ENCODE peak calls at places on chromosomes 1 and 21, in four cellular contexts. N, I, Q and H are unnamed samples.

GRCh38 chr21:44836666-44837471 is 19.0 kb upstream of the SUMO3 start:
- DNase-seq in N (no peak), I (peak), Q (no peak), H (no peak)

GRCh38 chr1:51952638-51953037 is 37.9 kb downstream of the RAB3B start:
- DNase-seq in N (no peak), I (no peak), Q (no peak), H (no peak)

GRCh38 chr1:159653201-159653600 is 61.2 kb downstream of the CRP start:
- DNase-seq in N (no peak), I (no peak), Q (no peak), H (no peak)

GRCh38 chr1:1783320-1783719 is 5.0 kb upstream of the NADK start:
- DNase-seq in N (no peak), I (no peak), Q (no peak), H (no peak)

GRCh38 chr1:94974224-94974623 is 47.3 kb upstream of the CNN3 start:
- DNase-seq in N (no peak), I (no peak), Q (no peak), H (no peak)

GRCh38 chr21:25896657-25897056 is 161.9 kb downstream of the GABPA start:
- DNase-seq in N (no peak), I (no peak), Q (no peak), H (no peak)

GRCh38 chr21:17572431-17572830 is 40.3 kb downstream of the BTG3 start:
- DNase-seq in N (no peak), I (no peak), Q (no peak), H (no peak)

GRCh38 chr1:41843378-41843777 is 75.3 kb downstream of the HIVEP3 start:
- DNase-seq in N (no peak), I (peak), Q (no peak), H (no peak)

GRCh38 chr1:161998811-161999210 is 24.9 kb downstream of the OLFML2B start:
- DNase-seq in N (no peak), I (no peak), Q (no peak), H (no peak)